ENCODE peak calls at places on chromosomes 2 and 18, in ten cellular contexts. F is ovary, J is body of pancreas, X is mammary epithelial cell, I is neural progenitor cell, L is psoas muscle, Y is breast epithelium, O is bronchial epithelial cell, T is fibroblast of lung, V is tibial nerve. H is an unnamed sample. For H3K36me3, the result is how much of the 10 kb centered on the place peaks cover.

GRCh38 chr18:49561377-49562193 is at the start of gene LIPG:
- DNase-seq in F (peak), J (peak), O (peak), V (no peak), X (peak), I (peak), L (peak), Y (peak), T (peak), H (peak)

GRCh38 chr2:217289909-217290283 is 430.0 kb upstream of the TNP1 start:
- DNase-seq in I (peak), L (no peak), F (no peak), X (peak), V (no peak), T (peak), Y (no peak), J (no peak), O (peak), H (no peak)

GRCh38 chr2:205771063-205771462 is 88.8 kb downstream of the NRP2 start:
- DNase-seq in X (no peak), O (no peak), J (no peak), Y (no peak), T (peak), F (no peak), L (no peak), I (no peak), V (no peak), H (no peak)

GRCh38 chr2:63029058-63029457 is 21.6 kb upstream of the OTX1 start:
- DNase-seq in O (peak), T (peak), X (peak), I (no peak), L (no peak), V (no peak), Y (no peak), J (no peak), F (no peak), H (no peak)

GRCh38 chr2:126739093-126739492 is 83.1 kb downstream of the GYPC start:
- DNase-seq in Y (no peak), V (no peak), T (no peak), O (no peak), L (no peak), X (no peak), F (no peak), J (no peak), I (no peak), H (no peak)

GRCh38 chr18:32920796-32921787 is 148.3 kb upstream of the KLHL14 start:
- DNase-seq in V (no peak), Y (no peak), L (no peak), J (no peak), F (no peak), T (peak), X (peak), I (no peak), O (peak), H (no peak)

GRCh38 chr2:25672500-25673169 is 742 bp downstream of the DTNB start:
- DNase-seq in I (peak), F (peak), X (peak), J (peak), O (no peak), Y (peak), V (peak), L (peak), T (peak), H (peak)

GRCh38 chr2:101398026-101398830 is 10.9 kb upstream of the CREG2 start:
- DNase-seq in V (no peak), T (peak), L (no peak), X (no peak), O (no peak), Y (no peak), F (no peak), I (no peak), J (no peak), H (no peak)

GRCh38 chr2:105068387-105068786 is 30.5 kb downstream of the MRPS9 start:
- DNase-seq in V (no peak), Y (no peak), T (no peak), I (no peak), X (no peak), J (no peak), L (no peak), O (no peak), F (no peak), H (no peak)

GRCh38 chr2:24559714-24560113 is 68.7 kb downstream of the NCOA1 start:
- DNase-seq in L (no peak), J (no peak), T (peak), I (no peak), V (no peak), Y (no peak), F (no peak), X (peak), O (no peak), H (no peak)

GRCh38 chr2:27261241-27261925 is 1.5 kb downstream of the SLC30A3 start:
- DNase-seq in F (no peak), L (no peak), I (no peak), O (no peak), J (no peak), V (no peak), Y (no peak), X (no peak), T (no peak), H (no peak)

GRCh38 chr2:65026154-65026553 is 30.1 kb upstream of the CEP68 start:
- DNase-seq in J (no peak), L (no peak), I (no peak), Y (no peak), T (no peak), X (no peak), F (no peak), V (no peak), O (no peak), H (no peak)

GRCh38 chr2:17300141-17300540 is 218.1 kb downstream of the RAD51AP2 start:
- DNase-seq in T (peak), J (no peak), Y (no peak), X (peak), V (no peak), F (no peak), O (peak), L (no peak), I (no peak), H (no peak)

GRCh38 chr2:40251146-40251545 is 200.7 kb downstream of the SLC8A1 start:
- DNase-seq in T (peak), V (no peak), L (no peak), X (no peak), J (no peak), O (peak), Y (no peak), I (peak), F (no peak), H (no peak)

GRCh38 chr2:105629634-105630033 is 115.1 kb upstream of the NCK2 start:
- DNase-seq in I (no peak), J (no peak), O (no peak), L (no peak), V (no peak), Y (no peak), X (no peak), F (no peak), T (no peak), H (no peak)

GRCh38 chr2:8260213-8260612 is 421.6 kb upstream of the ID2 start:
- DNase-seq in T (no peak), I (no peak), O (no peak), L (no peak), F (no peak), V (no peak), X (no peak), Y (no peak), J (no peak), H (no peak)

GRCh38 chr2:187470698-187471097 is 22.6 kb upstream of the CALCRL start:
- DNase-seq in F (no peak), Y (no peak), X (peak), T (no peak), V (no peak), O (peak), J (no peak), I (no peak), L (no peak), H (no peak)

GRCh38 chr2:160842286-160842685 is 317.9 kb upstream of the TANK start:
- DNase-seq in T (no peak), O (no peak), V (no peak), I (no peak), F (no peak), L (no peak), Y (no peak), X (no peak), J (no peak), H (no peak)

GRCh38 chr2:239466755-239467271 is 66.0 kb upstream of the HDAC4 start:
- DNase-seq in Y (no peak), O (no peak), J (no peak), T (no peak), V (no peak), L (no peak), X (no peak), F (peak), I (no peak), H (no peak)

GRCh38 chr2:30500699-30501098 is 53.7 kb downstream of the LCLAT1 start:
- DNase-seq in Y (no peak), O (no peak), X (no peak), I (no peak), T (no peak), V (no peak), F (no peak), J (no peak), L (no peak), H (no peak)

GRCh38 chr2:55153564-55154315 is 78.4 kb downstream of the CLHC1 start:
- DNase-seq in O (peak), V (no peak), L (no peak), F (no peak), Y (no peak), J (no peak), X (peak), I (no peak), T (no peak), H (no peak)

GRCh38 chr2:6372317-6372903 is 493.3 kb downstream of the CMPK2 start:
- DNase-seq in I (no peak), O (peak), X (no peak), F (no peak), T (peak), L (no peak), Y (no peak), J (no peak), V (no peak), H (no peak)

GRCh38 chr2:29281585-29281984 is 166.4 kb downstream of the CLIP4 start:
- DNase-seq in X (peak), J (peak), Y (peak), I (peak), F (peak), O (peak), V (peak), T (peak), L (no peak), H (no peak)

GRCh38 chr18:36850527-36851201 is 21.7 kb downstream of the KIAA1328 start:
- DNase-seq in T (peak), O (peak), L (no peak), X (peak), J (no peak), I (no peak), Y (no peak), F (no peak), V (no peak), H (no peak)

GRCh38 chr2:179569834-179570233 is 291.6 kb downstream of the ZNF385B start:
- DNase-seq in X (peak), J (no peak), I (no peak), L (peak), T (peak), F (no peak), O (peak), V (peak), Y (no peak), H (no peak)

GRCh38 chr2:207724113-207724512 is 12.7 kb downstream of the CCNYL1 start:
- DNase-seq in V (no peak), L (no peak), T (no peak), F (no peak), Y (no peak), J (no peak), I (no peak), X (no peak), O (no peak), H (no peak)

GRCh38 chr18:28922936-28923335 is 746.0 kb upstream of the CDH2 start:
- DNase-seq in L (no peak), O (no peak), T (no peak), X (no peak), V (no peak), I (no peak), Y (no peak), J (no peak), F (no peak), H (no peak)

GRCh38 chr2:8525582-8526402 is 156.1 kb upstream of the ID2 start:
- DNase-seq in O (peak), F (peak), I (peak), Y (peak), V (peak), J (peak), X (peak), T (peak), L (peak), H (peak)

GRCh38 chr18:62637807-62638687 is 77.3 kb upstream of the PHLPP1 start:
- DNase-seq in Y (no peak), V (no peak), T (no peak), J (peak), X (peak), L (no peak), O (peak), F (no peak), I (peak), H (no peak)

GRCh38 chr2:60796573-60797509 is 40.8 kb downstream of the PAPOLG start:
- DNase-seq in O (peak), L (no peak), I (no peak), T (no peak), Y (no peak), X (no peak), F (no peak), V (no peak), J (no peak), H (no peak)

GRCh38 chr18:32386466-32386865 is 84.2 kb downstream of the GAREM1 start:
- DNase-seq in L (no peak), T (no peak), Y (no peak), O (no peak), I (no peak), V (no peak), F (no peak), J (no peak), X (no peak), H (no peak)

GRCh38 chr2:85394256-85394655 is 15.9 kb downstream of the CAPG start:
- DNase-seq in F (no peak), J (no peak), Y (peak), T (no peak), I (no peak), X (no peak), V (no peak), O (no peak), L (peak), H (no peak)

GRCh38 chr18:25737710-25738251 is 352.6 kb downstream of the SS18 start:
- DNase-seq in X (peak), F (no peak), O (no peak), J (no peak), T (peak), L (no peak), Y (peak), V (peak), I (no peak), H (no peak)

GRCh38 chr2:31429759-31430438 is 15.4 kb upstream of the XDH start:
- DNase-seq in V (no peak), J (no peak), X (peak), L (no peak), O (peak), I (no peak), F (no peak), T (peak), Y (peak), H (no peak)

GRCh38 chr2:159444728-159445127 is 158.2 kb upstream of the WDSUB1 start:
- DNase-seq in T (no peak), I (no peak), V (no peak), Y (no peak), X (no peak), F (no peak), O (no peak), J (no peak), L (no peak), H (no peak)
- H3K36me3 ChIP-seq in T (under half), I (under half), V (under half), Y (under half), X (under half), F (under half), O (under half), J (under half), L (half or more), H (half or more)

DNA sequence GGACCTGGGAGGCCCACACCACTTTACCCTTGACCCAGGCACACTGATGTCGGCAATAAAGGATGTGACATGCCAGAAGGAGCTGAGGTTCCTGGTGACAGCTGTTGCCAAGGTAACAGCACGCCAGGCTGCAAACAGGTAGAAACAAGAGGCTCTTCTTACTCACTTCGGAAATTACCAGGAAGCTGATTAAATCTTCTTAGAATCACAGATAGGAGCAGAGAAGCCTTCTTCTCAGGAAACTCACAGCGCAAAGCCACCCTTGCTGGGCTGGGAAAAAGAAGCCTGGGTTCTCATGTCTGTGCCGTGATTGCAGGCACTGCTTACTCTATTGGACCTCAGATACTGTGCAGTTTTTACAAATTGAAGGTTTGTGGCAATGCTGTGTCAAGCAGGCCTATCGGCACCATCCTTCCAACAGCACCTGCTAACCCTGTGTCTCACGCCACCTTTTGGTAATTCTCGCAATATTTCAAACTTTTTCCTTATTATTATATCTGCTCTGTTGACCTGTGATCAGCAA is 61.0 kb upstream of the TAF1B start:
- DNase-seq in V (no peak), I (no peak), O (peak), Y (peak), F (no peak), L (no peak), X (peak), J (no peak), T (no peak), H (peak)
- TF ChIP-seq CTCF in V (no peak), I (no peak), O (peak), Y (no peak), F (no peak), L (no peak), X (no peak), J (no peak), T (no peak), H (no peak)

GRCh38 chr2:241771286-241772062 is 5.1 kb upstream of the GAL3ST2 start:
- DNase-seq in L (peak), J (no peak), X (no peak), T (peak), I (peak), V (peak), F (peak), O (no peak), Y (peak), H (peak)
- H3K4me3 ChIP-seq in L (no peak), J (no peak), X (no peak), T (no peak), I (no peak), V (no peak), F (no peak), O (no peak), Y (peak), H (no peak)

DNA sequence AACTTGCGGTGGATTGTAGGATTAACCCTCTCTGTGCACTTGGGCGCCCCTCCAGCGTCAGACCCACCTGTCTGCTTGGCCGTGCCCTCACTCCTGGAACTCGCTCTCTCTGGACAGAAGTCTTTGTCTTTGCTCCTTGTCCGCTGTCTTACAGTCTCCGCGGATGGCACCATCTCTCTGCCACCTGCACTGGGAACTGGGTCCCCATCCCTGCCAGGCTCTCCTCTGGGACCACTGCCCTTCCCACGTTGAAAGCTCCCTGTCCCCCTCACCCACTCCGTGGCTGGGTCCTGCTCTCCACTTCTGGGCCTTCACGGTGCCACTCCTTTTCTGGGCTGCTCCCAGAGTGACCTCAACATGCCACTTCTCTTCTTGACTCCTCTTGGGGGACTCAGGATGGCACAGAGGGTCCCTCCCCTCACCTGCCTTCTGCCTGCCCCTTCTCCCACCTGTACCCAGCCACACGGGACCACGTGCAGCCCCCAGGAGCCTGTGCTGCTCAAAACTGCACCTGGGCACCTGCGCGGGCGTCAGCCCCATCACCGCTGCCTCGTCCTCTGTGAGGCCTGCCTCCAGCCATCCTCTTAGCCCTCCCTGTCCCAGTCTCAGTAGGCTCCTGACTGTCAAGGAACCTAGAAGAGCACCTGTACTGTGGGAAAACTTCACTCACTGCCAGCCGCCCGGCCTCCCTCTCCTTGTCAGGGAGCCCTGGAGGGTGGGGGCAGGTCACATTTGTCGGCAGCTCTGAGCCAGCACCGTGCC is 11.1 kb downstream of the CNDP2 start:
- DNase-seq in T (no peak), Y (no peak), F (no peak), O (no peak), L (no peak), X (no peak), V (no peak), I (no peak), J (peak), H (no peak)
- H3K36me3 ChIP-seq in T (under half), Y (under half), F (under half), O (under half), L (half or more), X (under half), V (under half), I (under half), J (under half), H (half or more)

DNA sequence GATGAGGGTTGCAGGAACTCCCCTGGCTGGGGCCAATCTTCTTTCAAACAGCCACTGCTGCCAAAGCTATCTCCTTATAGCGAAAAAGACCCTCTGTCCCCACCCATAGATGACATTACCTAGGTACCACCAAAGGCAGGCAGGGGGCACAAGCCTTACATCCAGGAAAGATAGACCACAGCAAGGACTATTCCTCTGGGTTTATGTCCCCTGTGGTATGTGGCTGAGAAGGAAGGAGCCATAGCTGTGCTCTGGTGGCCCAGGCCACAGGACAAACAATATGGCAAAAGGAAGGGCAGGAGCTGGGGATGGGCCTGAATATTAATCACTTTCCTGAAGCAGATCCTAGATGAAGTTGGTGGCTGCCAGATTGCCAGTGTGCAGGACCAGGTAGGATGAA is 214.5 kb downstream of the TTC32 start:
- DNase-seq in O (no peak), T (no peak), L (no peak), X (no peak), F (no peak), V (no peak), I (no peak), Y (no peak), J (no peak), H (no peak)
- TF ChIP-seq CTCF in O (no peak), T (no peak), L (no peak), X (no peak), F (no peak), V (no peak), I (no peak), Y (no peak), J (no peak), H (no peak)

GRCh38 chr2:157625311-157625710 is 3.4 kb downstream of the ACVR1C start:
- DNase-seq in X (no peak), V (no peak), J (no peak), Y (no peak), T (no peak), O (no peak), F (no peak), I (no peak), L (no peak), H (no peak)

GRCh38 chr2:157628532-157629415 is at the start of gene ACVR1C:
- DNase-seq in I (peak), F (peak), L (peak), V (peak), J (peak), O (peak), Y (no peak), T (peak), X (peak), H (peak)

GRCh38 chr2:157627594-157628281 is 926 bp downstream of the ACVR1C start:
- DNase-seq in X (no peak), V (no peak), Y (no peak), J (peak), O (peak), I (peak), F (peak), T (peak), L (no peak), H (peak)

DNA sequence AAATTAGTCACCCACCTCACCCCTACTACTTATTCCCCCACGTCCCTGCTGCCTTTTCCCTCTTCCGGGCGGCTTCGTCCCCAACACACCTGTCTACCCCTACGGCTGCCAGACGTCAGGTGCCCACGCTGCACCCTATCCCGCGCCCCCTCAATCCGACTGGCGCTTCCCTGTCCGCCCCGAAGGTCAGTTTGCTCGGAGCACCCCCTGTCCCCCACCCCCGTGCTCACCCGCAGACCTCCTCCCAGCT is 457 bp downstream of the ACVR1C start:
- DNase-seq in L (no peak), Y (no peak), O (no peak), X (peak), T (no peak), J (no peak), V (no peak), F (no peak), I (no peak), H (no peak)
- H3K4me3 ChIP-seq in L (peak), Y (peak), O (peak), X (peak), T (peak), J (peak), V (peak), F (peak), I (peak), H (peak)

H was measured in lower lobe of right lung.